ENCODE peak calls at places on chromosomes 7 and 10, in eight cellular contexts. One of them, this sample, is unnamed.
A peak's percentile ranks its signal among the peaks of the same experiment; 100 is the strongest.

GRCh38 chr10:58030208-58030607 is 237.5 kb downstream of the IPMK start:
- DNase-seq in body of pancreas: no peak
- DNase-seq in stomach: no peak
- DNase-seq in heart left ventricle: no peak
- DNase-seq in choroid plexus epithelial cell: no peak
- DNase-seq in astrocyte of the cerebellum: no peak
- DNase-seq in GM23248: no peak
- DNase-seq in A549: no peak
- DNase-seq in this sample: peak; percentile 6

GRCh38 chr10:21330628-21331020 is 194.9 kb downstream of the SKIDA1 start:
- DNase-seq in astrocyte of the cerebellum: no peak
- DNase-seq in choroid plexus epithelial cell: no peak
- DNase-seq in GM23248: no peak
- DNase-seq in heart left ventricle: no peak
- DNase-seq in A549: no peak
- DNase-seq in stomach: no peak
- DNase-seq in body of pancreas: no peak
- DNase-seq in this sample: no peak

GRCh38 chr10:79159141-79159619 is 90.4 kb downstream of the ZMIZ1 start:
- DNase-seq in A549: no peak
- DNase-seq in stomach: no peak
- DNase-seq in GM23248: peak; percentile 96
- DNase-seq in choroid plexus epithelial cell: peak; percentile 84
- DNase-seq in heart left ventricle: peak; percentile 74
- DNase-seq in astrocyte of the cerebellum: no peak
- DNase-seq in body of pancreas: no peak
- DNase-seq in this sample: no peak

GRCh38 chr10:74778436-74779094 is 47.8 kb upstream of the KAT6B start:
- DNase-seq in heart left ventricle: no peak
- DNase-seq in A549: no peak
- DNase-seq in astrocyte of the cerebellum: no peak
- DNase-seq in choroid plexus epithelial cell: no peak
- DNase-seq in stomach: no peak
- DNase-seq in body of pancreas: no peak
- DNase-seq in GM23248: no peak
- DNase-seq in this sample: no peak

GRCh38 chr7:2941201-2941859 is 97.2 kb upstream of the GNA12 start:
- DNase-seq in GM23248: no peak
- DNase-seq in A549: no peak
- DNase-seq in stomach: peak; percentile 9
- DNase-seq in heart left ventricle: no peak
- DNase-seq in astrocyte of the cerebellum: no peak
- DNase-seq in choroid plexus epithelial cell: no peak
- DNase-seq in body of pancreas: no peak
- DNase-seq in this sample: no peak

GRCh38 chr7:94350729-94351128 is 44.0 kb upstream of the COL1A2 start:
- DNase-seq in A549: no peak
- DNase-seq in choroid plexus epithelial cell: no peak
- DNase-seq in astrocyte of the cerebellum: no peak
- DNase-seq in GM23248: no peak
- DNase-seq in stomach: no peak
- DNase-seq in body of pancreas: no peak
- DNase-seq in heart left ventricle: no peak
- DNase-seq in this sample: no peak

GRCh38 chr10:28796606-28797512 is 119.5 kb downstream of the BAMBI start:
- DNase-seq in astrocyte of the cerebellum: peak; percentile 29
- DNase-seq in A549: no peak
- DNase-seq in heart left ventricle: peak; percentile 83
- DNase-seq in choroid plexus epithelial cell: peak; percentile 88
- DNase-seq in body of pancreas: peak; percentile 17
- DNase-seq in stomach: peak; percentile 34
- DNase-seq in GM23248: peak; percentile 0
- DNase-seq in this sample: peak; percentile 13

GRCh38 chr10:44010873-44011602 is 362.4 kb upstream of the ZNF32 start:
- DNase-seq in astrocyte of the cerebellum: no peak
- DNase-seq in A549: no peak
- DNase-seq in choroid plexus epithelial cell: no peak
- DNase-seq in stomach: no peak
- DNase-seq in heart left ventricle: peak; percentile 65
- DNase-seq in GM23248: no peak
- DNase-seq in body of pancreas: no peak
- DNase-seq in this sample: no peak

GRCh38 chr7:156456032-156456431 is 184.5 kb upstream of the RNF32 start:
- DNase-seq in GM23248: no peak
- DNase-seq in body of pancreas: no peak
- DNase-seq in astrocyte of the cerebellum: no peak
- DNase-seq in heart left ventricle: no peak
- DNase-seq in A549: no peak
- DNase-seq in stomach: no peak
- DNase-seq in choroid plexus epithelial cell: no peak
- DNase-seq in this sample: no peak

GRCh38 chr10:77768046-77768445 is 130.4 kb upstream of the KCNMA1 start:
- DNase-seq in astrocyte of the cerebellum: no peak
- DNase-seq in GM23248: no peak
- DNase-seq in A549: no peak
- DNase-seq in choroid plexus epithelial cell: no peak
- DNase-seq in heart left ventricle: no peak
- DNase-seq in body of pancreas: no peak
- DNase-seq in stomach: no peak
- DNase-seq in this sample: no peak

GRCh38 chr10:63055705-63056104 is 77.4 kb upstream of the NRBF2 start:
- DNase-seq in choroid plexus epithelial cell: no peak
- DNase-seq in GM23248: no peak
- DNase-seq in astrocyte of the cerebellum: no peak
- DNase-seq in body of pancreas: no peak
- DNase-seq in heart left ventricle: no peak
- DNase-seq in stomach: no peak
- DNase-seq in A549: no peak
- DNase-seq in this sample: no peak

GRCh38 chr10:110783509-110784103 is 88.1 kb upstream of the PDCD4 start:
- DNase-seq in A549: no peak
- DNase-seq in body of pancreas: no peak
- DNase-seq in astrocyte of the cerebellum: no peak
- DNase-seq in GM23248: peak; percentile 52
- DNase-seq in heart left ventricle: no peak
- DNase-seq in stomach: no peak
- DNase-seq in choroid plexus epithelial cell: no peak
- DNase-seq in this sample: no peak

GRCh38 chr7:43553999-43554398 is 28.9 kb upstream of the STK17A start:
- DNase-seq in GM23248: peak; percentile 61
- DNase-seq in stomach: no peak
- DNase-seq in choroid plexus epithelial cell: peak; percentile 89
- DNase-seq in body of pancreas: no peak
- DNase-seq in astrocyte of the cerebellum: no peak
- DNase-seq in A549: no peak
- DNase-seq in heart left ventricle: peak; percentile 73
- DNase-seq in this sample: no peak

GRCh38 chr10:97278491-97278989 is 13.9 kb downstream of the ARHGAP19 start:
- DNase-seq in stomach: no peak
- DNase-seq in GM23248: peak; percentile 82
- DNase-seq in body of pancreas: no peak
- DNase-seq in choroid plexus epithelial cell: peak; percentile 97
- DNase-seq in A549: peak; percentile 69
- DNase-seq in astrocyte of the cerebellum: peak; percentile 91
- DNase-seq in heart left ventricle: no peak
- DNase-seq in this sample: peak; percentile 70

GRCh38 chr10:117552156-117552620 is 9.6 kb downstream of the EMX2 start:
- DNase-seq in GM23248: peak; percentile 65
- DNase-seq in A549: no peak
- DNase-seq in choroid plexus epithelial cell: no peak
- DNase-seq in body of pancreas: no peak
- DNase-seq in heart left ventricle: no peak
- DNase-seq in astrocyte of the cerebellum: no peak
- DNase-seq in stomach: no peak
- DNase-seq in this sample: no peak

GRCh38 chr10:60433684-60434083 is 44.0 kb upstream of the ANK3 start:
- DNase-seq in body of pancreas: no peak
- DNase-seq in heart left ventricle: no peak
- DNase-seq in choroid plexus epithelial cell: peak; percentile 88
- DNase-seq in A549: no peak
- DNase-seq in stomach: no peak
- DNase-seq in GM23248: peak; percentile 87
- DNase-seq in astrocyte of the cerebellum: no peak
- DNase-seq in this sample: no peak

GRCh38 chr7:100016209-100016901 is 959 bp downstream of the ZKSCAN1 start:
- DNase-seq in body of pancreas: no peak
- DNase-seq in heart left ventricle: no peak
- DNase-seq in GM23248: peak; percentile 47
- DNase-seq in astrocyte of the cerebellum: no peak
- DNase-seq in stomach: no peak
- DNase-seq in A549: no peak
- DNase-seq in choroid plexus epithelial cell: peak; percentile 50
- DNase-seq in this sample: no peak

GRCh38 chr7:136940122-136940521 is 71.7 kb downstream of the CHRM2 start:
- DNase-seq in body of pancreas: no peak
- DNase-seq in A549: no peak
- DNase-seq in astrocyte of the cerebellum: no peak
- DNase-seq in GM23248: no peak
- DNase-seq in stomach: no peak
- DNase-seq in choroid plexus epithelial cell: no peak
- DNase-seq in heart left ventricle: no peak
- DNase-seq in this sample: no peak

GRCh38 chr10:12984165-12984747 is 17.3 kb downstream of the CCDC3 start:
- DNase-seq in A549: no peak
- DNase-seq in stomach: no peak
- DNase-seq in heart left ventricle: no peak
- DNase-seq in choroid plexus epithelial cell: no peak
- DNase-seq in GM23248: no peak
- DNase-seq in astrocyte of the cerebellum: no peak
- DNase-seq in body of pancreas: no peak
- DNase-seq in this sample: no peak

GRCh38 chr7:129390314-129390713 is 43.9 kb upstream of the STRIP2 start:
- DNase-seq in astrocyte of the cerebellum: no peak
- DNase-seq in body of pancreas: no peak
- DNase-seq in GM23248: no peak
- DNase-seq in heart left ventricle: no peak
- DNase-seq in A549: no peak
- DNase-seq in stomach: no peak
- DNase-seq in choroid plexus epithelial cell: no peak
- DNase-seq in this sample: no peak

GRCh38 chr10:25056726-25057125 is 40.3 kb downstream of the THNSL1 start:
- DNase-seq in body of pancreas: no peak
- DNase-seq in GM23248: no peak
- DNase-seq in A549: no peak
- DNase-seq in choroid plexus epithelial cell: no peak
- DNase-seq in astrocyte of the cerebellum: no peak
- DNase-seq in heart left ventricle: no peak
- DNase-seq in stomach: no peak
- DNase-seq in this sample: no peak

GRCh38 chr10:114937962-114938817 is at the start of gene TRUB1:
- DNase-seq in GM23248: peak; percentile 97
- DNase-seq in astrocyte of the cerebellum: peak; percentile 93
- DNase-seq in heart left ventricle: peak; percentile 96
- DNase-seq in body of pancreas: peak; percentile 94
- DNase-seq in stomach: peak; percentile 95
- DNase-seq in A549: peak; percentile 85
- DNase-seq in choroid plexus epithelial cell: peak; percentile 98
- DNase-seq in this sample: peak; percentile 94

GRCh38 chr10:114943000-114943399 is 5.0 kb downstream of the TRUB1 start:
- DNase-seq in heart left ventricle: peak; percentile 56
- DNase-seq in choroid plexus epithelial cell: no peak
- DNase-seq in astrocyte of the cerebellum: no peak
- DNase-seq in stomach: no peak
- DNase-seq in GM23248: no peak
- DNase-seq in body of pancreas: no peak
- DNase-seq in A549: no peak
- DNase-seq in this sample: no peak

GRCh38 chr10:114933588-114933987 is 4.4 kb upstream of the TRUB1 start:
- DNase-seq in A549: no peak
- DNase-seq in heart left ventricle: no peak
- DNase-seq in body of pancreas: no peak
- DNase-seq in choroid plexus epithelial cell: peak; percentile 41
- DNase-seq in stomach: no peak
- DNase-seq in astrocyte of the cerebellum: no peak
- DNase-seq in GM23248: peak; percentile 46
- DNase-seq in this sample: no peak

GRCh38 chr10:114940735-114941134 is 2.7 kb downstream of the TRUB1 start:
- DNase-seq in heart left ventricle: no peak
- DNase-seq in A549: no peak
- DNase-seq in body of pancreas: no peak
- DNase-seq in stomach: no peak
- DNase-seq in astrocyte of the cerebellum: no peak
- DNase-seq in GM23248: peak; percentile 38
- DNase-seq in choroid plexus epithelial cell: peak; percentile 31
- DNase-seq in this sample: no peak

DNA sequence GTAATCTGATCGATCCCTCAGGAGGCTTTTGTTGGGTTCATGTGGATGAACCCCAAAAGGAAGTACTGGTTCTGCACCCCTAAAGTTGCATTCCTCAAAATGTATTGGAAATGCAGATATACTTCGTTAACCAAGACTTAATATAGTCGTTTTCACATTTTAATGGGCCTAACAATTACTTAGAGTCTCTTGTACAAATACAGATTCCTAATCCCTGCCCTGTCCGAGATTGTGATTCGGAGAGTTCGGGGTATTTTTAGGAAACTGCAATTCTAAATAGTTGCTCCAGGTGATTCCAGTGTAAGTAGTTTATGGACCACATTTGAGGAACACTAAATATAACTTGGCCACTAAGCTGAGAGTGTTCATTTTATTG is 811 bp downstream of the TRUB1 start:
- DNase-seq in choroid plexus epithelial cell: no peak
- DNase-seq in GM23248: peak; percentile 10
- DNase-seq in body of pancreas: no peak
- DNase-seq in heart left ventricle: no peak
- DNase-seq in A549: no peak
- DNase-seq in stomach: no peak
- DNase-seq in astrocyte of the cerebellum: no peak
- DNase-seq in this sample: no peak
- H3K4me3 ChIP-seq in choroid plexus epithelial cell: peak overlapping the region; percentile 69
- H3K4me3 ChIP-seq in GM23248: peak overlapping the region; percentile 90
- H3K4me3 ChIP-seq in body of pancreas: peak overlapping the region; percentile 97
- H3K4me3 ChIP-seq in heart left ventricle: peak overlapping the region; percentile 86
- H3K4me3 ChIP-seq in A549: peak overlapping the region; percentile 94
- H3K4me3 ChIP-seq in stomach: peak overlapping the region; percentile 98
- H3K4me3 ChIP-seq in astrocyte of the cerebellum: peak overlapping the region; percentile 99
- H3K4me3 ChIP-seq in this sample: peak overlapping the region; percentile 94

GRCh38 chr7:35379481-35379880 is 125.6 kb upstream of the TBX20 start:
- DNase-seq in GM23248: no peak
- DNase-seq in stomach: no peak
- DNase-seq in choroid plexus epithelial cell: no peak
- DNase-seq in astrocyte of the cerebellum: no peak
- DNase-seq in body of pancreas: no peak
- DNase-seq in heart left ventricle: peak; percentile 56
- DNase-seq in A549: no peak
- DNase-seq in this sample: no peak
- H3K4me3 ChIP-seq in GM23248: no peak overlapping the region
- H3K4me3 ChIP-seq in stomach: no peak overlapping the region
- H3K4me3 ChIP-seq in choroid plexus epithelial cell: no peak overlapping the region
- H3K4me3 ChIP-seq in astrocyte of the cerebellum: no peak overlapping the region
- H3K4me3 ChIP-seq in body of pancreas: no peak overlapping the region
- H3K4me3 ChIP-seq in heart left ventricle: no peak overlapping the region
- H3K4me3 ChIP-seq in A549: no peak overlapping the region
- H3K4me3 ChIP-seq in this sample: no peak overlapping the region

GRCh38 chr7:117113871-117114270 is 160.6 kb downstream of the ST7 start:
- DNase-seq in astrocyte of the cerebellum: no peak
- DNase-seq in GM23248: no peak
- DNase-seq in A549: no peak
- DNase-seq in choroid plexus epithelial cell: no peak
- DNase-seq in stomach: no peak
- DNase-seq in heart left ventricle: no peak
- DNase-seq in body of pancreas: no peak
- DNase-seq in this sample: peak; percentile 97
- H3K4me3 ChIP-seq in astrocyte of the cerebellum: no peak overlapping the region
- H3K4me3 ChIP-seq in GM23248: no peak overlapping the region
- H3K4me3 ChIP-seq in A549: no peak overlapping the region
- H3K4me3 ChIP-seq in choroid plexus epithelial cell: no peak overlapping the region
- H3K4me3 ChIP-seq in stomach: no peak overlapping the region
- H3K4me3 ChIP-seq in heart left ventricle: no peak overlapping the region
- H3K4me3 ChIP-seq in body of pancreas: no peak overlapping the region
- H3K4me3 ChIP-seq in this sample: no peak overlapping the region

GRCh38 chr7:67843615-67844014 is 847.0 kb downstream of the TYW1 start:
- DNase-seq in body of pancreas: no peak
- DNase-seq in choroid plexus epithelial cell: no peak
- DNase-seq in A549: no peak
- DNase-seq in heart left ventricle: no peak
- DNase-seq in GM23248: no peak
- DNase-seq in astrocyte of the cerebellum: no peak
- DNase-seq in stomach: no peak
- DNase-seq in this sample: no peak
- H3K4me3 ChIP-seq in body of pancreas: no peak overlapping the region
- H3K4me3 ChIP-seq in choroid plexus epithelial cell: no peak overlapping the region
- H3K4me3 ChIP-seq in A549: no peak overlapping the region
- H3K4me3 ChIP-seq in heart left ventricle: no peak overlapping the region
- H3K4me3 ChIP-seq in GM23248: no peak overlapping the region
- H3K4me3 ChIP-seq in astrocyte of the cerebellum: no peak overlapping the region
- H3K4me3 ChIP-seq in stomach: no peak overlapping the region
- H3K4me3 ChIP-seq in this sample: no peak overlapping the region

This sample was measured in SJCRH30.